ENCODE peak calls at places on chromosomes 2 and 18, in nine cellular contexts. D, Q, L, H, K, E, U, Y and C are unnamed samples.

GRCh38 chr18:957829-958228 is 53.2 kb downstream of the ADCYAP1 start:
- DNase-seq in E (no peak), Q (no peak), U (no peak), D (no peak), L (no peak), H (no peak), Y (no peak), K (no peak), C (no peak)

GRCh38 chr18:53984021-53984420 is 240.4 kb downstream of the MBD2 start:
- DNase-seq in Y (no peak), K (no peak), D (no peak), E (no peak), L (no peak), U (no peak), Q (no peak), H (peak; percentile 25), C (no peak)

GRCh38 chr18:74353169-74353775 is 37.6 kb downstream of the C18orf63 start:
- DNase-seq in K (peak; percentile 58), L (peak; percentile 45), E (peak; percentile 27), D (peak; percentile 84), Q (peak; percentile 8), Y (no peak), U (peak; percentile 82), H (peak; percentile 75), C (peak; percentile 33)

GRCh38 chr2:150110548-150110947 is 376.9 kb downstream of the RND3 start:
- DNase-seq in K (no peak), E (no peak), H (no peak), U (no peak), Q (no peak), D (peak; percentile 32), Y (no peak), L (no peak), C (no peak)

GRCh38 chr2:9753276-9753600 is 90.0 kb upstream of the TAF1B start:
- DNase-seq in E (peak; percentile 56), U (peak; percentile 47), H (peak; percentile 89), K (peak; percentile 57), L (peak; percentile 22), D (no peak), Q (no peak), Y (no peak), C (no peak)

GRCh38 chr2:23698733-23699391 is 228.1 kb downstream of the ATAD2B start:
- DNase-seq in E (no peak), H (no peak), L (no peak), Y (no peak), K (no peak), D (no peak), U (no peak), Q (no peak), C (no peak)

GRCh38 chr18:46274266-46274665 is 170.1 kb downstream of the HAUS1 start:
- DNase-seq in H (no peak), L (no peak), K (no peak), Q (no peak), D (no peak), Y (no peak), E (no peak), U (no peak), C (no peak)

GRCh38 chr2:218745160-218745558 is 34.5 kb downstream of the TTLL4 start:
- DNase-seq in Y (no peak), H (peak; percentile 9), L (peak; percentile 91), U (no peak), Q (no peak), K (no peak), E (peak; percentile 7), D (no peak), C (no peak)

GRCh38 chr2:28334527-28334891 is 58.1 kb upstream of the FOSL2 start:
- DNase-seq in D (no peak), K (no peak), Y (no peak), E (no peak), H (no peak), U (no peak), Q (no peak), L (no peak), C (no peak)

GRCh38 chr18:77369644-77370043 is 120.0 kb downstream of the GALR1 start:
- DNase-seq in E (no peak), L (no peak), H (no peak), U (no peak), K (no peak), Q (no peak), D (no peak), Y (no peak), C (no peak)

GRCh38 chr2:69104281-69104680 is 91.3 kb downstream of the ANTXR1 start:
- DNase-seq in E (no peak), K (no peak), Q (no peak), Y (no peak), L (no peak), D (no peak), U (no peak), H (peak; percentile 79), C (no peak)

GRCh38 chr2:229252280-229252679 is 18.8 kb downstream of the PID1 start:
- DNase-seq in U (no peak), D (no peak), H (no peak), L (no peak), K (no peak), Y (no peak), Q (no peak), E (no peak), C (no peak)

GRCh38 chr2:86078801-86079545 is 26.7 kb downstream of the POLR1A start:
- DNase-seq in D (peak; percentile 84), L (peak; percentile 31), K (peak; percentile 26), Q (no peak), H (peak; percentile 58), U (peak; percentile 38), E (peak; percentile 31), Y (no peak), C (peak; percentile 39)

GRCh38 chr2:12006841-12007240 is 260.4 kb downstream of the LPIN1 start:
- DNase-seq in E (peak; percentile 20), L (no peak), K (no peak), Q (no peak), D (no peak), H (peak; percentile 8), U (peak; percentile 56), Y (no peak), C (no peak)

GRCh38 chr2:42933824-42934254 is 141.5 kb upstream of the HAAO start:
- DNase-seq in Q (no peak), H (no peak), L (no peak), U (no peak), K (no peak), E (no peak), D (no peak), Y (no peak), C (no peak)

GRCh38 chr2:150586858-150587257 is 99.4 kb upstream of the RND3 start:
- DNase-seq in Q (no peak), U (no peak), E (peak; percentile 12), K (no peak), L (no peak), D (peak; percentile 26), H (peak; percentile 94), Y (no peak), C (no peak)

GRCh38 chr2:96685592-96686459 is 43.3 kb downstream of the FER1L5 start:
- DNase-seq in L (no peak), K (no peak), D (no peak), H (no peak), E (no peak), U (peak; percentile 65), Q (no peak), Y (no peak), C (no peak)

GRCh38 chr18:31146809-31147208 is 15.8 kb downstream of the DSC1 start:
- DNase-seq in L (no peak), E (no peak), Q (no peak), U (no peak), H (no peak), Y (no peak), K (no peak), D (no peak), C (no peak)

GRCh38 chr2:170966648-170967396 is 37.8 kb downstream of the GORASP2 start:
- DNase-seq in U (no peak), Y (no peak), Q (no peak), L (no peak), D (peak; percentile 26), K (no peak), E (no peak), H (no peak), C (no peak)

GRCh38 chr2:10094271-10094814 is 14.1 kb upstream of the CYS1 start:
- DNase-seq in K (no peak), D (no peak), Y (no peak), Q (no peak), L (no peak), E (no peak), H (no peak), U (no peak), C (no peak)

GRCh38 chr18:42196651-42197050 is 241.6 kb downstream of the PIK3C3 start:
- DNase-seq in D (peak; percentile 97), H (peak; percentile 71), K (no peak), Y (no peak), U (no peak), L (no peak), Q (no peak), E (no peak), C (no peak)

GRCh38 chr18:28684746-28685145 is 507.8 kb upstream of the CDH2 start:
- DNase-seq in E (no peak), Y (no peak), D (peak; percentile 67), Q (no peak), L (no peak), K (no peak), H (peak; percentile 62), U (no peak), C (no peak)

GRCh38 chr2:44598330-44598729 is 236.6 kb downstream of the CAMKMT start:
- DNase-seq in D (no peak), U (no peak), K (no peak), H (no peak), Y (no peak), Q (no peak), E (no peak), L (no peak), C (no peak)

GRCh38 chr2:31231571-31232287 is 2.2 kb upstream of the EHD3 start:
- DNase-seq in K (no peak), Y (no peak), Q (no peak), E (no peak), U (no peak), D (no peak), L (no peak), H (no peak), C (no peak)